ENCODE peak calls at places on chromosomes 1 and 21, in eight cellular contexts. S is MM.1S, D is neural progenitor cell, K is mammary epithelial cell, M is Karpas-422, I is PC-3, G is astrocyte, A is neuronal stem cell. V is an unnamed sample.

GRCh38 chr1:9235560-9235959 is 986 bp downstream of the H6PD start:
- DNase-seq in S (no peak), D (no peak), K (no peak), M (no peak), I (no peak), G (no peak), A (no peak), V (no peak)

GRCh38 chr1:202105571-202106339 is 17.0 kb upstream of the GPR37L1 start:
- DNase-seq in S (no peak), D (peak; percentile 91), K (peak; percentile 93), M (peak; percentile 53), I (peak; percentile 56), G (peak; percentile 76), A (peak; percentile 75), V (no peak)

GRCh38 chr1:86757272-86757984 is 53.1 kb downstream of the SH3GLB1 start:
- DNase-seq in S (no peak), D (no peak), K (peak; percentile 41), M (no peak), I (no peak), G (peak; percentile 77), A (no peak), V (no peak)

GRCh38 chr1:40848530-40849189 is 13.5 kb downstream of the CITED4 start:
- DNase-seq in S (peak; percentile 36), D (peak; percentile 79), K (peak; percentile 72), M (peak; percentile 71), I (peak; percentile 89), G (peak; percentile 35), A (peak; percentile 51), V (peak; percentile 45)

GRCh38 chr1:221877365-221877764 is 135.5 kb upstream of the DUSP10 start:
- DNase-seq in S (no peak), D (no peak), K (no peak), M (no peak), I (no peak), G (no peak), A (no peak), V (no peak)

GRCh38 chr1:48674641-48675040 is 102.0 kb downstream of the BEND5 start:
- DNase-seq in S (no peak), D (no peak), K (peak; percentile 78), M (no peak), I (peak; percentile 47), G (peak; percentile 82), A (no peak), V (no peak)

GRCh38 chr1:47637111-47637685 is 199.4 kb downstream of the FOXD2 start:
- DNase-seq in S (no peak), D (no peak), K (peak; percentile 53), M (no peak), I (no peak), G (no peak), A (no peak), V (no peak)

GRCh38 chr1:61358770-61359455 is 276.6 kb downstream of the NFIA start:
- DNase-seq in S (no peak), D (no peak), K (peak; percentile 55), M (no peak), I (peak; percentile 70), G (no peak), A (no peak), V (no peak)

GRCh38 chr1:150928286-150928685 is 2.1 kb downstream of the SETDB1 start:
- DNase-seq in S (no peak), D (no peak), K (no peak), M (no peak), I (no peak), G (no peak), A (no peak), V (no peak)

GRCh38 chr1:94804442-94804837 is 15.7 kb upstream of the SLC44A3 start:
- DNase-seq in S (no peak), D (no peak), K (no peak), M (no peak), I (no peak), G (no peak), A (no peak), V (no peak)

GRCh38 chr1:182611787-182612186 is 7.6 kb upstream of the RGS16 start:
- DNase-seq in S (no peak), D (peak; percentile 76), K (no peak), M (no peak), I (no peak), G (no peak), A (peak; percentile 50), V (peak; percentile 79)

GRCh38 chr1:32759997-32760623 is 57.0 kb downstream of the YARS1 start:
- DNase-seq in S (no peak), D (peak; percentile 86), K (peak; percentile 97), M (no peak), I (peak; percentile 98), G (peak; percentile 83), A (peak; percentile 57), V (no peak)

GRCh38 chr21:36070999-36071398 is 1.2 kb downstream of the CBR1 start:
- DNase-seq in S (no peak), D (no peak), K (no peak), M (no peak), I (no peak), G (no peak), A (no peak), V (no peak)

GRCh38 chr21:34836103-34836932 is 167.5 kb downstream of the CLIC6 start:
- DNase-seq in S (no peak), D (no peak), K (peak; percentile 94), M (no peak), I (peak; percentile 99), G (peak; percentile 100), A (no peak), V (no peak)

GRCh38 chr1:164855930-164856329 is 296.9 kb downstream of the PBX1 start:
- DNase-seq in S (no peak), D (no peak), K (no peak), M (no peak), I (no peak), G (no peak), A (no peak), V (no peak)

GRCh38 chr21:35350965-35351364 is 301.9 kb upstream of the RUNX1 start:
- DNase-seq in S (no peak), D (no peak), K (peak; percentile 42), M (no peak), I (no peak), G (peak; percentile 36), A (no peak), V (no peak)

GRCh38 chr1:15684042-15684461 is at the start of gene PLEKHM2:
- DNase-seq in S (peak; percentile 43), D (peak; percentile 77), K (peak; percentile 19), M (peak; percentile 79), I (peak; percentile 49), G (no peak), A (peak; percentile 32), V (peak; percentile 75)

GRCh38 chr1:18182518-18183160 is 75.0 kb downstream of the IGSF21 start:
- DNase-seq in S (no peak), D (no peak), K (no peak), M (no peak), I (no peak), G (no peak), A (no peak), V (no peak)

GRCh38 chr21:45293726-45294401 is 6.2 kb upstream of the POFUT2 start:
- DNase-seq in S (no peak), D (no peak), K (no peak), M (no peak), I (no peak), G (no peak), A (no peak), V (no peak)

GRCh38 chr21:45294509-45295291 is 7.0 kb upstream of the POFUT2 start:
- DNase-seq in S (no peak), D (no peak), K (no peak), M (no peak), I (peak; percentile 92), G (peak; percentile 99), A (no peak), V (no peak)

GRCh38 chr21:45296638-45297037 is 8.9 kb upstream of the POFUT2 start:
- DNase-seq in S (no peak), D (no peak), K (no peak), M (no peak), I (no peak), G (no peak), A (no peak), V (no peak)

GRCh38 chr21:45297329-45297728 is 9.6 kb upstream of the POFUT2 start:
- DNase-seq in S (no peak), D (no peak), K (no peak), M (no peak), I (no peak), G (no peak), A (no peak), V (no peak)

GRCh38 chr21:45295576-45296365 is 8.1 kb upstream of the POFUT2 start:
- DNase-seq in S (no peak), D (no peak), K (no peak), M (no peak), I (peak; percentile 84), G (peak; percentile 83), A (no peak), V (no peak)
- H2AFZ ChIP-seq in S (no peak overlapping the region), D (no peak overlapping the region), K (no peak overlapping the region), M (no peak overlapping the region), I (peak overlapping the region; percentile 33), G (no peak overlapping the region), A (no peak overlapping the region), V (no peak overlapping the region)

DNA sequence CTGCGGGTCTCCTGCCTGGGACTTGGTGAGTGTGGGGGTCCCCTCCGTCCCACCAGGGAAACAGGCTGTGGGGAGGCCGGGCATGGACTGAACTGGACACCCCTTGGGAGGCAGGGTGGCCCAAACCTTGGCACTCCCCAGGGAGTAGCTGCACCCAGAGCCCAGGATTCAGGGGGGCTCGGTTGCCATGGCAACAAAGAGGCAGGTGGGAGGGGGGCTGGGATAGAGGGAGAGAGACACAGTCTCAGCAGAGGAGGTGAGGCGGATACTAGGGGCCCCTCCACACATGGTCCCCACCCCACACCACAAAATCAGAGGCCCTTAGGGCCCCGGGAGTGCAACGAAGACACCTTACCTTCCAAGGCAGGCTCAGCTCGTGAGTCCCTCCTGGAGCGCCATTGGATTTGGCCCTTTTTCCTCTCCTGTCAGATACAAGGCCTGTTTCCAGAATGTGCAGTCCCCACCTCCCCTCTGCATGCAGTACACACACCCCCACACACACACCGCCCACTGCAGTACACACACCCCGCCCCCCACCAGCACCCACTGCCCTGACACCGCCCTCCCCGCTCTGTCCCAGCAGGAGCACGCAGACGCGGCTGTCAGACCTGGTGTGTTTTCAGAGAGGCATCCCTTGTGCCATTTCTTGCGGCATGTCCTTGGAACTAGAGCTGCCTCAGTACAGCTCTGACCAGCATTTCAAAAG is 27.2 kb downstream of the KCNAB2 start:
- DNase-seq in S (no peak), D (no peak), K (no peak), M (no peak), I (no peak), G (no peak), A (no peak), V (no peak)
- H3K36me3 ChIP-seq in S (no peaks in the 10 kb centered on the region), D (no peaks in the 10 kb centered on the region), K (no peaks in the 10 kb centered on the region), M (no peaks in the 10 kb centered on the region), I (no peaks in the 10 kb centered on the region), G (no peaks in the 10 kb centered on the region), A (no peaks in the 10 kb centered on the region), V (peaks cover 6% of the 10 kb centered on the region)

DNA sequence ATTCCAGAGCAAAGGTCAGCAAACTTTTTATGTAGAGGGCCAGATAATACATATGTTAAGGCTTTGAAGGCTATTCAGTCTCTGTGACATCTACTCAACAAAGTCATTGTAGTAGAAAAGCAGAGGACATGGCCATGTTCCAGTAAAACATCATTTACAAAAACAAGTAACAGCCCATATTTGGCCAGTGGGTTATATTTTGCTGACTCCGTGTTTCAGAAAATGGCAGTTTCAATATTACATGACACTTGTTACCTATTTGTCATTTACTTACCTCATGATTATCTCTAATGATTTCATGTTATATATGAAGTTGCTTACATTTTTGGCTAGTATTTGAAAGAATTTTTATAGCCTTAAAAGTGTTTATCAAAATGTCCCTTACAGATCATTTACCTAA is 117.4 kb upstream of the B3GALT2 start:
- DNase-seq in S (peak; percentile 50), D (no peak), K (no peak), M (no peak), I (no peak), G (no peak), A (no peak), V (no peak)
- H2AFZ ChIP-seq in S (no peak overlapping the region), D (no peak overlapping the region), K (no peak overlapping the region), M (no peak overlapping the region), I (no peak overlapping the region), G (no peak overlapping the region), A (no peak overlapping the region), V (no peak overlapping the region)

GRCh38 chr1:950268-950667 is 8.8 kb downstream of the NOC2L start:
- DNase-seq in S (no peak), D (no peak), K (no peak), M (no peak), I (no peak), G (no peak), A (no peak), V (no peak)
- H3K36me3 ChIP-seq in S (peaks cover 7% of the 10 kb centered on the region), D (no peaks in the 10 kb centered on the region), K (peaks cover 15% of the 10 kb centered on the region), M (peaks cover 13% of the 10 kb centered on the region), I (peaks cover 47% of the 10 kb centered on the region), G (peaks cover 19% of the 10 kb centered on the region), A (peaks cover 98% of the 10 kb centered on the region), V (peaks cover 92% of the 10 kb centered on the region)